ENCODE peak calls at places on chromosomes 3 and 15, in five cellular contexts. V is fibroblast of the aortic adventitia, N is right lobe of liver, I is AG04450, C is endothelial cell. D is an unnamed sample.

GRCh38 chr3:128794067-128794768 is 68.2 kb downstream of the RAB7A start:
- DNase-seq in C (no peak), N (no peak), V (peak; percentile 67), I (peak; percentile 23), D (no peak)

GRCh38 chr15:50134524-50135024 is 15.5 kb upstream of the ATP8B4 start:
- DNase-seq in C (no peak), N (no peak), I (peak; percentile 42), V (peak; percentile 77), D (no peak)

GRCh38 chr15:35299059-35299735 is 214.1 kb upstream of the NANOGP8 start:
- DNase-seq in C (no peak), I (no peak), V (no peak), N (no peak), D (no peak)

GRCh38 chr15:80825361-80826030 is 46.3 kb downstream of the CEMIP start:
- DNase-seq in C (no peak), V (peak; percentile 82), I (no peak), N (no peak), D (no peak)

GRCh38 chr15:67225336-67225735 is 29.1 kb downstream of the AAGAB start:
- DNase-seq in I (no peak), V (peak; percentile 74), C (no peak), N (no peak), D (no peak)

GRCh38 chr3:15271785-15272381 is 60.5 kb downstream of the SH3BP5 start:
- DNase-seq in C (no peak), I (no peak), V (no peak), N (peak; percentile 67), D (no peak)

GRCh38 chr15:80777137-80777536 is 2.0 kb upstream of the CEMIP start:
- DNase-seq in N (no peak), I (peak; percentile 36), C (no peak), V (peak; percentile 99), D (no peak)

GRCh38 chr15:43912991-43913927 is 86.5 kb downstream of the WDR76 start:
- DNase-seq in C (no peak), I (peak; percentile 90), V (peak; percentile 98), N (no peak), D (no peak)

GRCh38 chr3:193768069-193768391 is 175.0 kb downstream of the OPA1 start:
- DNase-seq in N (no peak), V (peak; percentile 89), I (no peak), C (no peak), D (no peak)

GRCh38 chr15:68206711-68207151 is 1.6 kb upstream of the CALML4 start:
- DNase-seq in I (no peak), N (no peak), V (no peak), C (no peak), D (no peak)

GRCh38 chr15:93470042-93470441 is 381.0 kb upstream of the RGMA start:
- DNase-seq in C (no peak), V (no peak), N (no peak), I (no peak), D (no peak)

GRCh38 chr3:24521306-24522154 is 26.9 kb upstream of the THRB start:
- DNase-seq in V (peak; percentile 25), I (no peak), N (peak; percentile 67), C (peak; percentile 56), D (peak; percentile 44)
- TF ChIP-seq CTCF in V (no peak), I (no peak), N (no peak), C (no peak), D (no peak)

GRCh38 chr15:55318588-55319494 is at the start of the genes PIGB and PIGBOS1:
- DNase-seq in I (peak; percentile 70), N (peak; percentile 86), C (peak; percentile 79), V (peak; percentile 92), D (peak; percentile 53)
- TF ChIP-seq CTCF in I (peak; percentile 23), N (no peak), C (no peak), V (peak; percentile 20), D (peak; percentile 19)

GRCh38 chr3:25567806-25568524 is 96.7 kb downstream of the TOP2B start:
- DNase-seq in C (no peak), I (no peak), N (no peak), V (no peak), D (no peak)
- TF ChIP-seq CTCF in C (no peak), I (no peak), N (no peak), V (no peak), D (no peak)

GRCh38 chr15:45254405-45255293 is 2.6 kb downstream of the SLC28A2 start:
- DNase-seq in I (peak; percentile 6), N (no peak), C (no peak), V (peak; percentile 37), D (no peak)

GRCh38 chr15:45251888-45252287 is at the start of gene SLC28A2:
- DNase-seq in V (no peak), N (no peak), C (no peak), I (no peak), D (no peak)

GRCh38 chr15:45249125-45249780 is 2.8 kb upstream of the SLC28A2 start:
- DNase-seq in C (no peak), I (no peak), N (no peak), V (no peak), D (no peak)

GRCh38 chr15:45253330-45253729 is 1.3 kb downstream of the SLC28A2 start:
- DNase-seq in I (no peak), C (no peak), N (no peak), V (no peak), D (no peak)
- TF ChIP-seq CTCF in I (no peak), C (peak; percentile 64), N (peak; percentile 10), V (peak; percentile 25), D (peak; percentile 35)

DNA sequence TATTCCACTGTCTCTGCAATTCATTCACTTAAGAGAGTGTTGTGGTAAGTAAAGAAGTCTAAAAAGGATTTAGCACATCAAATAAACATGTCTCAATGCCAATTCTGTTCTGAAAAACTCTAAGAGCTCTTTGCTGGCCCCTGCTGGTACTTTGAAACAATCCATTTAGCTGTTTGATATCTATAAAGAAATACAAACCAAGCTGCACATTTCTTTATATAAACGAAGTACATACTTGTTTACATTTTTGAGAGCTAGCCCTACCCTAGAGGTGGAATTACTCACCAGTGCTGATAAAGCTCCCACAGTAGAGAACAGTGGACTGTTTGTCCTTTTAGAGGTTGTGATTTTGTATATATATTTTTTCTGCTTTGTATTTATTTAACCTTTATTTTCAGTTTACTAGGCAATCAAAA is 75.5 kb downstream of the NEDD4 start:
- DNase-seq in N (no peak), C (no peak), V (peak; percentile 93), I (peak; percentile 89), D (no peak)
- TF ChIP-seq CTCF in N (peak; percentile 64), C (peak; percentile 47), V (peak; percentile 77), I (peak; percentile 85), D (peak; percentile 62)